ENCODE peak calls at places on chromosomes 5 and 9, in seven cellular contexts. One of them, this sample, is unnamed. For H3K4me1, the result is how much of the 10 kb centered on the place peaks cover.

GRCh38 chr5:125700380-125700856 is 722.8 kb upstream of the GRAMD2B start:
- DNase-seq in tibial artery: no peak
- DNase-seq in GM23338: no peak
- DNase-seq in Peyer's patch: no peak
- DNase-seq in HepG2: peak
- DNase-seq in tibial nerve: no peak
- DNase-seq in pancreas: no peak
- DNase-seq in this sample: no peak

GRCh38 chr9:114072181-114073140 is 5.6 kb downstream of the AMBP start:
- DNase-seq in tibial artery: peak
- DNase-seq in GM23338: peak
- DNase-seq in Peyer's patch: no peak
- DNase-seq in HepG2: no peak
- DNase-seq in tibial nerve: peak
- DNase-seq in pancreas: peak
- DNase-seq in this sample: peak

GRCh38 chr5:150224483-150225027 is 34.7 kb downstream of the SLC6A7 start:
- DNase-seq in tibial artery: no peak
- DNase-seq in GM23338: no peak
- DNase-seq in Peyer's patch: no peak
- DNase-seq in HepG2: no peak
- DNase-seq in tibial nerve: no peak
- DNase-seq in pancreas: no peak
- DNase-seq in this sample: no peak

GRCh38 chr5:141326088-141326854 is 4.0 kb upstream of the PCDHGA1 start:
- DNase-seq in tibial artery: peak
- DNase-seq in GM23338: peak
- DNase-seq in Peyer's patch: peak
- DNase-seq in HepG2: peak
- DNase-seq in tibial nerve: peak
- DNase-seq in pancreas: no peak
- DNase-seq in this sample: peak

GRCh38 chr9:24045150-24045549 is 219.1 kb upstream of the ELAVL2 start:
- DNase-seq in tibial artery: no peak
- DNase-seq in GM23338: no peak
- DNase-seq in Peyer's patch: no peak
- DNase-seq in HepG2: no peak
- DNase-seq in tibial nerve: no peak
- DNase-seq in pancreas: no peak
- DNase-seq in this sample: no peak

GRCh38 chr5:5309645-5310044 is 112.8 kb upstream of the ICE1 start:
- DNase-seq in tibial artery: no peak
- DNase-seq in GM23338: no peak
- DNase-seq in Peyer's patch: no peak
- DNase-seq in HepG2: no peak
- DNase-seq in tibial nerve: no peak
- DNase-seq in pancreas: no peak
- DNase-seq in this sample: no peak

GRCh38 chr5:31237159-31237558 is 43.7 kb downstream of the CDH6 start:
- DNase-seq in tibial artery: no peak
- DNase-seq in GM23338: peak
- DNase-seq in Peyer's patch: no peak
- DNase-seq in HepG2: peak
- DNase-seq in tibial nerve: no peak
- DNase-seq in pancreas: no peak
- DNase-seq in this sample: no peak

GRCh38 chr5:33313150-33313549 is 127.6 kb upstream of the TARS1 start:
- DNase-seq in tibial artery: no peak
- DNase-seq in GM23338: peak
- DNase-seq in Peyer's patch: no peak
- DNase-seq in HepG2: no peak
- DNase-seq in tibial nerve: no peak
- DNase-seq in pancreas: no peak
- DNase-seq in this sample: no peak

GRCh38 chr5:79507251-79508205 is 6.4 kb downstream of the HOMER1 start:
- DNase-seq in tibial artery: no peak
- DNase-seq in GM23338: no peak
- DNase-seq in Peyer's patch: no peak
- DNase-seq in HepG2: no peak
- DNase-seq in tibial nerve: no peak
- DNase-seq in pancreas: no peak
- DNase-seq in this sample: no peak

GRCh38 chr5:106028314-106028713 is 1642.4 kb downstream of the EFNA5 start:
- DNase-seq in tibial artery: no peak
- DNase-seq in GM23338: no peak
- DNase-seq in Peyer's patch: no peak
- DNase-seq in HepG2: no peak
- DNase-seq in tibial nerve: no peak
- DNase-seq in pancreas: no peak
- DNase-seq in this sample: no peak

GRCh38 chr5:154260224-154260859 is 69.8 kb downstream of the GALNT10 start:
- DNase-seq in tibial artery: no peak
- DNase-seq in GM23338: peak
- DNase-seq in Peyer's patch: no peak
- DNase-seq in HepG2: no peak
- DNase-seq in tibial nerve: no peak
- DNase-seq in pancreas: no peak
- DNase-seq in this sample: no peak

GRCh38 chr9:113564804-113565237 is 101.3 kb downstream of the RGS3 start:
- DNase-seq in tibial artery: peak
- DNase-seq in GM23338: peak
- DNase-seq in Peyer's patch: no peak
- DNase-seq in HepG2: no peak
- DNase-seq in tibial nerve: no peak
- DNase-seq in pancreas: peak
- DNase-seq in this sample: peak

GRCh38 chr5:26625099-26625498 is 413.3 kb downstream of the CDH9 start:
- DNase-seq in tibial artery: no peak
- DNase-seq in GM23338: no peak
- DNase-seq in Peyer's patch: no peak
- DNase-seq in HepG2: no peak
- DNase-seq in tibial nerve: no peak
- DNase-seq in pancreas: no peak
- DNase-seq in this sample: no peak

DNA sequence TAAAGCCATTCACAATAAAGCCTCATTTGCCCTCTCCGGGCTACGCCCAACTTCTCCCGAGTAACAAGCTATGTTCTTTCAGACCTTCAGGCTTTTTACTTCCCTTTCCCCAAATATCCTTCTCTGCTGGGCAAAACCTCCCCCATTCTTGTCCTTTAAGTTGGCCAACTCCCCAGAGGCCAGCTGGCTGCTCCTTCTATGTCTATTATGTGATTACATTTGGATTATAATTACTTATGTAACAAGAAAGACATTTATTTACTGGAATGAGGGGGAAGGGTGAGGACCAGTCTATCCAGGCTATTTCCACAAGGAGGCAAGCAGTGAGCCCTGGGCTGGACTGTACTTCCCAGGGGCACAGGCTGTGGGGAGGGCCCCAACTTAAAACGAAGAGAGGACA is 84.6 kb downstream of the GNAQ start:
- DNase-seq in tibial artery: peak
- DNase-seq in GM23338: no peak
- DNase-seq in Peyer's patch: no peak
- DNase-seq in HepG2: no peak
- DNase-seq in tibial nerve: no peak
- DNase-seq in pancreas: no peak
- DNase-seq in this sample: no peak
- H3K4me1 ChIP-seq in tibial artery: half or more
- H3K4me1 ChIP-seq in GM23338: under half
- H3K4me1 ChIP-seq in Peyer's patch: under half
- H3K4me1 ChIP-seq in HepG2: under half
- H3K4me1 ChIP-seq in tibial nerve: half or more
- H3K4me1 ChIP-seq in pancreas: under half
- H3K4me1 ChIP-seq in this sample: under half

DNA sequence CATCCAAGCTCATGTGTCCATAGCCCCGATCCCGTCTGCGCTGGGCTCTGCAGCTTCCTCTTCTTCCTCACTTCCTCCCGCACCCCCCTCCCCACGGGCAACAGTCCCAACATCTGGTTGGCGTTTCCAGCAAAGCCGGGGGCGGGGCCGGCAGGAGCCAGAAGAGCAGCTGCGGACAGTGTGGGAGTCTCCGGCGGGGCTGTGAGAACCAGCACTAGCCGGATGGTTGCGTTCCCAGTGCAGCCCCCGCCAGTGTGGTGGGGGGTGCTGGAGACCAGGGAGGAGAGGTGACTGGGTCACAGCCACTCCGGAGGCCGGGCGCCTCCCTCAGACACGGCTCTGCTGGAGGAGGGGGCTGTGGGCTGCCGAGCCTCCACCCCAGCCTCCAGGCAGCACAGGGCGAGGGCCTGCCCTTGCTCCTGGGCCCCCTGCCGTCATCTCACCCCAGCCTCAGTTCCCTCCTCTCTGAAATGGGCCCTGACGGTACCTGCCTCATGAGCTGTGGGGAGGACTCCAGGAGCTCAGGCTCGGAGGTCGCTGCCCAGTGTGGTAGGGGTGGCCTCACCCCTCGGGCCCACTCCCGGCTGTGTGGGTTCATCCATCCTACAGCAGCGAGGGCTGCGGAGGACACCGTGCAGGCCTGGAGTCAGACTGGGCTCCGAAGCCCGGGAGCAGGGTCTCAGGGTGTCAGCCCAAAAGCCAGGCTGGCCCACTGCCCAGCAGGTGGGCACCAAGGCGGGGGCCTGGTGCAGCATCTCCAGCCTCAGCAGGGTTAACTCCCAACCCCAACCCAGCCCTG is 41.5 kb upstream of the NOTCH1 start:
- DNase-seq in tibial artery: peak
- DNase-seq in GM23338: peak
- DNase-seq in Peyer's patch: peak
- DNase-seq in HepG2: no peak
- DNase-seq in tibial nerve: peak
- DNase-seq in pancreas: peak
- DNase-seq in this sample: no peak
- H3K4me3 ChIP-seq in tibial artery: no peak
- H3K4me3 ChIP-seq in GM23338: peak
- H3K4me3 ChIP-seq in Peyer's patch: no peak
- H3K4me3 ChIP-seq in HepG2: no peak
- H3K4me3 ChIP-seq in tibial nerve: no peak
- H3K4me3 ChIP-seq in pancreas: no peak
- H3K4me3 ChIP-seq in this sample: no peak

GRCh38 chr9:91384954-91385353 is 23.2 kb upstream of the AUH start:
- DNase-seq in tibial artery: no peak
- DNase-seq in GM23338: no peak
- DNase-seq in Peyer's patch: no peak
- DNase-seq in HepG2: no peak
- DNase-seq in tibial nerve: no peak
- DNase-seq in pancreas: no peak
- DNase-seq in this sample: no peak
- H3K4me1 ChIP-seq in tibial artery: under half
- H3K4me1 ChIP-seq in GM23338: under half
- H3K4me1 ChIP-seq in Peyer's patch: under half
- H3K4me1 ChIP-seq in HepG2: under half
- H3K4me1 ChIP-seq in tibial nerve: under half
- H3K4me1 ChIP-seq in pancreas: under half
- H3K4me1 ChIP-seq in this sample: under half

GRCh38 chr5:126849101-126849678 is 72.3 kb downstream of the LMNB1 start:
- DNase-seq in tibial artery: peak
- DNase-seq in GM23338: no peak
- DNase-seq in Peyer's patch: no peak
- DNase-seq in HepG2: no peak
- DNase-seq in tibial nerve: peak
- DNase-seq in pancreas: no peak
- DNase-seq in this sample: no peak

GRCh38 chr5:126846756-126847155 is 69.8 kb downstream of the LMNB1 start:
- DNase-seq in tibial artery: no peak
- DNase-seq in GM23338: peak
- DNase-seq in Peyer's patch: no peak
- DNase-seq in HepG2: no peak
- DNase-seq in tibial nerve: no peak
- DNase-seq in pancreas: no peak
- DNase-seq in this sample: no peak

GRCh38 chr5:126848253-126848652 is 71.3 kb downstream of the LMNB1 start:
- DNase-seq in tibial artery: no peak
- DNase-seq in GM23338: no peak
- DNase-seq in Peyer's patch: no peak
- DNase-seq in HepG2: no peak
- DNase-seq in tibial nerve: no peak
- DNase-seq in pancreas: no peak
- DNase-seq in this sample: no peak

GRCh38 chr5:126846344-126846743 is 69.4 kb downstream of the LMNB1 start:
- DNase-seq in tibial artery: no peak
- DNase-seq in GM23338: peak
- DNase-seq in Peyer's patch: no peak
- DNase-seq in HepG2: no peak
- DNase-seq in tibial nerve: no peak
- DNase-seq in pancreas: no peak
- DNase-seq in this sample: no peak

DNA sequence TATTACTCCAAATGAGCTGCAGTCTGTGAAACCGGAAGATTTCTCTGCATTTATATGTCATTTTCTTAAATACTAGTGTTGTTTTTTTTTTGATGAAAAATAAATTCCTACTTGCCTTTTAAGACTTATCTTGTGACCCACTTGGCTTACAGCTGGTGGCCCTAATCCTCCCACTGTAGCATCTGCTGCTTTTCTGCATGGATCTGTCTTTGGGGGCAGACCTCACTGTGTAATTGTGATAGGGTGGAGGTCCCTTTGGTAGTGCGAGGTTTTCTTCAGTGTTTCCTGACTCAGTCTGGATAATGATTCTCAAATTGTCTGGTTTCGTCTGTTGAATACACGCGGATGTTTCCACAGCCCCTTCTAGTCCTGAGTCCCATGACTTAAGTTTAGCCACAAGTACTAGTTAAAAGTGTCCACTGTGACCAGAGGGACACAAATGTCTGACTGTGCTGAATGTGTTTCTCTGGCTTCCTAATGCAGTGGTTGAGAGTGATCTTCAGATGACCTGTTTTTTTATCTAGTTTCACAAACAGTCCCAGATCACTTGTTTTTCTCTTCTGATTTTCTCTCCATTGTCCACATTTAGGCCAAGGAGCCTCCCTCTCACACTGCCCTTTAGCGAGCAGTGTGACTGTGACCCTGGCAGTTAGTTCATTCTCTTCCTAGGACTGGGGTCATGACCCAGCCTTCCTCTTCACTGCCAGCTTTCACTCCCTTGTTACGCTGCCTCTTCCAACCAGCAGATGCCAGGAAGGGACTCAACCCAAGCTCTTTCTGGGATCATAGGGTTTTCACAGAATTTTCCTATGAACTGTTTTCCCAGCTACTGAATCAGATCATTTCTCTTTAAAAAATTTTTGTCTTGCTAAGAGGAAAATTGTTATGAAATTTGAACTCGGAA is 70.6 kb downstream of the LMNB1 start:
- DNase-seq in tibial artery: peak
- DNase-seq in GM23338: no peak
- DNase-seq in Peyer's patch: no peak
- DNase-seq in HepG2: no peak
- DNase-seq in tibial nerve: peak
- DNase-seq in pancreas: no peak
- DNase-seq in this sample: no peak
- H3K4me3 ChIP-seq in tibial artery: no peak
- H3K4me3 ChIP-seq in GM23338: peak
- H3K4me3 ChIP-seq in Peyer's patch: no peak
- H3K4me3 ChIP-seq in HepG2: no peak
- H3K4me3 ChIP-seq in tibial nerve: no peak
- H3K4me3 ChIP-seq in pancreas: no peak
- H3K4me3 ChIP-seq in this sample: no peak

GRCh38 chr5:53987091-53987490 is 323.3 kb downstream of the ARL15 start:
- DNase-seq in tibial artery: no peak
- DNase-seq in GM23338: no peak
- DNase-seq in Peyer's patch: no peak
- DNase-seq in HepG2: no peak
- DNase-seq in tibial nerve: no peak
- DNase-seq in pancreas: no peak
- DNase-seq in this sample: no peak
- H3K4me1 ChIP-seq in tibial artery: under half
- H3K4me1 ChIP-seq in GM23338: under half
- H3K4me1 ChIP-seq in Peyer's patch: under half
- H3K4me1 ChIP-seq in HepG2: under half
- H3K4me1 ChIP-seq in tibial nerve: under half
- H3K4me1 ChIP-seq in pancreas: under half
- H3K4me1 ChIP-seq in this sample: under half